ENCODE peak calls at places on chromosomes 2 and 18, in seven cellular contexts. X is fibroblast of the aortic adventitia, P is MCF 10A, L is esophagus muscularis mucosa, M is hypothalamus, N is ELR, K is nucleus accumbens. F is an unnamed sample.

GRCh38 chr2:235001237-235002133 is 49.7 kb downstream of the SH3BP4 start:
- DNase-seq in X (peak; percentile 70), P (no peak), L (no peak), M (no peak), N (no peak), K (no peak), F (no peak)

GRCh38 chr2:5686068-5686467 is 6.1 kb upstream of the SOX11 start:
- DNase-seq in X (no peak), P (no peak), L (no peak), M (no peak), N (no peak), K (no peak), F (no peak)

GRCh38 chr18:49646864-49647263 is 85.0 kb downstream of the LIPG start:
- DNase-seq in X (no peak), P (no peak), L (no peak), M (no peak), N (no peak), K (no peak), F (no peak)

GRCh38 chr2:159617651-159618050 is 1.3 kb upstream of the BAZ2B start:
- DNase-seq in X (peak; percentile 39), P (peak; percentile 38), L (no peak), M (no peak), N (no peak), K (no peak), F (peak; percentile 27)

GRCh38 chr2:8230466-8230865 is 451.4 kb upstream of the ID2 start:
- DNase-seq in X (no peak), P (no peak), L (peak; percentile 31), M (no peak), N (no peak), K (no peak), F (no peak)

GRCh38 chr2:46915811-46916630 is 415 bp upstream of the MCFD2 start:
- DNase-seq in X (peak; percentile 87), P (peak; percentile 86), L (peak; percentile 95), M (peak; percentile 72), N (peak; percentile 96), K (peak; percentile 89), F (peak; percentile 87)

GRCh38 chr2:164055623-164056022 is 319.8 kb upstream of the FIGN start:
- DNase-seq in X (no peak), P (no peak), L (no peak), M (no peak), N (no peak), K (no peak), F (no peak)

GRCh38 chr2:42200534-42201227 is 31.5 kb downstream of the EML4 start:
- DNase-seq in X (peak; percentile 94), P (no peak), L (no peak), M (no peak), N (peak; percentile 27), K (no peak), F (peak; percentile 13)

GRCh38 chr2:240429872-240430491 is 5.5 kb upstream of the GPC1 start:
- DNase-seq in X (no peak), P (no peak), L (no peak), M (no peak), N (no peak), K (no peak), F (no peak)

GRCh38 chr2:36270758-36271157 is 84.8 kb upstream of the CRIM1 start:
- DNase-seq in X (no peak), P (no peak), L (no peak), M (no peak), N (no peak), K (no peak), F (no peak)

F was measured in fibroblast of gingiva.